ENCODE peak calls at places on chromosomes 16 and 17, in four cellular contexts. Q, N, B and F are unnamed samples.

GRCh38 chr16:84780977-84781376 is 38.8 kb upstream of the CRISPLD2 start:
- DNase-seq in B (no peak), N (no peak), Q (no peak), F (no peak)

GRCh38 chr16:85570735-85571562 is 42.2 kb upstream of the GSE1 start:
- DNase-seq in N (peak), B (peak), Q (peak), F (no peak)

GRCh38 chr16:745739-746138 is 4.9 kb upstream of the CIAO3 start:
- DNase-seq in N (no peak), Q (no peak), B (no peak), F (no peak)

GRCh38 chr17:80461527-80462166 is 14.8 kb downstream of the NPTX1 start:
- DNase-seq in N (no peak), Q (no peak), B (no peak), F (no peak)

GRCh38 chr16:3013491-3013951 is 798 bp downstream of the CLDN9 start:
- DNase-seq in N (no peak), Q (no peak), B (no peak), F (no peak)

GRCh38 chr16:51449441-51449840 is 298.4 kb upstream of the SALL1 start:
- DNase-seq in B (no peak), N (no peak), Q (no peak), F (no peak)

GRCh38 chr17:39951924-39952664 is 10.7 kb upstream of the GSDMA start:
- DNase-seq in N (no peak), Q (no peak), B (no peak), F (no peak)

GRCh38 chr16:22198547-22199293 is 7.4 kb upstream of the EEF2K start:
- DNase-seq in Q (no peak), B (no peak), N (no peak), F (no peak)

GRCh38 chr17:62860962-62861873 is 53.1 kb upstream of the MARCHF10 start:
- DNase-seq in N (no peak), Q (no peak), B (no peak), F (no peak)

GRCh38 chr17:15456486-15456885 is 10.9 kb downstream of the CDRT4 start:
- DNase-seq in B (no peak), N (peak), Q (no peak), F (no peak)

GRCh38 chr16:85859818-85860125 is 39.2 kb upstream of the IRF8 start:
- DNase-seq in B (no peak), N (no peak), Q (no peak), F (no peak)

GRCh38 chr16:81237282-81237681 is 1.2 kb upstream of the BCO1 start:
- DNase-seq in N (peak), Q (no peak), B (no peak), F (peak)

GRCh38 chr16:66524601-66525164 is 25.2 kb downstream of the TK2 start:
- DNase-seq in B (peak), Q (no peak), N (peak), F (no peak)

GRCh38 chr16:80993293-80993691 is 13.4 kb downstream of the CMC2 start:
- DNase-seq in Q (no peak), N (no peak), B (no peak), F (peak)

GRCh38 chr17:71870546-71870862 is 250.3 kb upstream of the SOX9 start:
- DNase-seq in B (no peak), Q (no peak), N (no peak), F (no peak)

GRCh38 chr16:89123001-89123830 is 29.6 kb downstream of the ACSF3 start:
- DNase-seq in Q (no peak), B (no peak), N (peak), F (no peak)

GRCh38 chr17:77585142-77585860 is 373.2 kb upstream of the TNRC6C start:
- DNase-seq in Q (no peak), N (no peak), B (no peak), F (no peak)

GRCh38 chr16:4663756-4664465 is 29.5 kb upstream of the NUDT16L1 start:
- DNase-seq in Q (no peak), B (no peak), N (peak), F (no peak)

GRCh38 chr17:41322903-41323895 is 7.7 kb upstream of the KRTAP17-1 start:
- DNase-seq in B (no peak), N (no peak), Q (no peak), F (no peak)

DNA sequence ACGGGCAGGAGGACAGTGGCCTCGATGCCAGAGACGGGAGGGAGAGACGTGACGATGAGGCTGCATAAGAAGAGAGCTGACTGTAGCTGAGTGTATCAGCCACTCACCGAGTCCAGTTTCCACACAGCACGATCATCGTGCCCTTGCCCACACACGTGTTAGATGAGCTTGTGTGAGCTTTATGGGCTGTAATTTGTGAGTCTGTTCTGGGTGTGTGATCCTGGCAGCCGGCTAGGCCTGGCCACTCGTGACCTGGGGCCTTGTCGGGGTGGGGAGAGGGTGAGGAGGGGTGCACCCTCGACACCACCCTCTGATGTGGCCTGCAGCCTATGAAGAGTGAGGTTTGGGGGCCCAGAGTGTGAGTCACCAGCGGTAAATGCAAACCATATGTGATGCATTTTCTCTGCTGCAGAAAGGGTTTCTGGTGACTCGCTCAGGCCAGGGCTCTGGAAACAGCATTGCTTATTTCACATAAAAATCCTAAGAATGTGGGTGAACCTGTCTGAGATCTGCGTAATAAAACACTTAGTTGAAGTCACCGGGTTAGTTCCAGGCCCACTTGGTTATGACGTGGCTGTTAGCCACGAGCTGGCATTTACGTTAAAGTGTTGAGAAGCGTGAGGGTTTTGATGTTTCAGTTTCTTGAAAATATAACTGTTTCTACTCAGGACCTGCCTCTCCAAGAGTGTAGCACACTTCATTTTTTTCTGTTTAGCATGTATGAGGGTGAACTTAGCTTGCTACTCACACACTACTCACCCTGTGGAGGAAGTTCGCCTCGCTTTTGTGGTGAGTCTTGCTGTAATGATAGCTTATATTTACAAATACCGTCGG is 4.2 kb downstream of the METRNL start:
- DNase-seq in B (no peak), N (no peak), Q (no peak), F (no peak)
- H3K27ac ChIP-seq in B (peak), N (peak), Q (no peak), F (peak)

GRCh38 chr17:48391460-48391859 is 38.6 kb downstream of the SKAP1 start:
- DNase-seq in N (no peak), Q (no peak), B (no peak), F (no peak)
- H3K27ac ChIP-seq in N (no peak), Q (no peak), B (no peak), F (no peak)

GRCh38 chr16:78659216-78659615 is 559.8 kb downstream of the WWOX start:
- DNase-seq in Q (no peak), N (peak), B (no peak), F (no peak)
- H3K27ac ChIP-seq in Q (no peak), N (peak), B (no peak), F (no peak)

GRCh38 chr17:73290399-73291259 is 21.2 kb downstream of the CDC42EP4 start:
- DNase-seq in N (no peak), Q (no peak), B (no peak), F (no peak)

GRCh38 chr17:73291260-73291801 is 20.5 kb downstream of the CDC42EP4 start:
- DNase-seq in B (no peak), N (peak), Q (no peak), F (no peak)

GRCh38 chr17:73292031-73292531 is 19.7 kb downstream of the CDC42EP4 start:
- DNase-seq in B (no peak), Q (no peak), N (peak), F (no peak)

GRCh38 chr17:73293480-73293911 is 18.3 kb downstream of the CDC42EP4 start:
- DNase-seq in Q (no peak), B (no peak), N (peak), F (no peak)

GRCh38 chr17:73293031-73293430 is 18.8 kb downstream of the CDC42EP4 start:
- DNase-seq in B (no peak), Q (no peak), N (no peak), F (no peak)
- H3K27ac ChIP-seq in B (peak), Q (no peak), N (peak), F (peak)

DNA sequence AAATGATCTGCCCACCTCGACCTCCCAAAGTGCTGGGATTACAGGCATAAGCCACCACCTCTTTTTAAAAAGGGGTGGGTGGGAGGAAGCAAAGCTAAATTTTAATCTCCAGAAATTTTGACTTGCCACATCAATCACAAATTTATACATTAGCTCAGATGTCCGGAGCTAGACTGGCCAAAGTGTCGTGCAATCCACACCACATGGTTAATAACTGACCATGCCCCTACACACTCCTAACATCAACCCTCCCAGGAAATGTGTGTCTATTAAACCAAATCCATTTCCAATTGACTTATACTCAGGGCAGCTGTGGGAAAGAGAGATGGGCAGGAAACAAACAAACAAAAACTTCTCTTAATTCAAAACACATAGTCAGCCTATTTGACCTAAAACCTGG is 29.9 kb downstream of the SMURF2 start:
- DNase-seq in Q (no peak), B (no peak), N (no peak), F (no peak)
- H3K27ac ChIP-seq in Q (no peak), B (no peak), N (no peak), F (no peak)

GRCh38 chr17:51743477-51743876 is 415.0 kb downstream of the CA10 start:
- DNase-seq in N (no peak), B (no peak), Q (no peak), F (no peak)

GRCh38 chr17:51751072-51751471 is 407.4 kb downstream of the CA10 start:
- DNase-seq in B (no peak), Q (no peak), N (no peak), F (no peak)

GRCh38 chr17:51745993-51746392 is 412.5 kb downstream of the CA10 start:
- DNase-seq in Q (no peak), N (no peak), B (no peak), F (peak)

GRCh38 chr17:51748749-51749604 is 409.5 kb downstream of the CA10 start:
- DNase-seq in N (no peak), B (no peak), Q (no peak), F (no peak)
- H3K27ac ChIP-seq in N (no peak), B (no peak), Q (no peak), F (peak)

DNA sequence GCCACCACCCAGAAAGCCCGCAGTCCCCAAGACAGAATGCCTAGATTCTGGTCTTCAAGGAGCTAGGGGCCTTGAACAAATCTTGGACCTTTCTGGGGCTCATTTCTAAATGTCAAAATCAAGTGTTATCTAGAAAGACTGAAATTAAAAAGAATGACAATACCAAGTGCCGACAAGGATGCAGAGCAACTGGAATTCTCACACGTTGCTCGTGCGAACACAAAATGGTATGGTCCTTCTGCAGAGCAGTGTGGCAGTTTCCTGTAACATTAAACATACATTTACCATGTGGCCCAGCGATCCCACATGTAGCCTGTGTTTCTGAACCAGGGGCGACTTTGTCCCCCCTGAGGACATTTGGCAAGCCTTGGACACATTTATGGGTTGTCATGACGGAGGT is 137.9 kb downstream of the GAS7 start:
- DNase-seq in B (no peak), N (no peak), Q (no peak), F (no peak)
- H3K27ac ChIP-seq in B (no peak), N (peak), Q (no peak), F (no peak)

GRCh38 chr17:75392559-75392958 is 12.9 kb downstream of the GRB2 start:
- DNase-seq in B (no peak), Q (no peak), N (no peak), F (no peak)
- H3K27ac ChIP-seq in B (no peak), Q (no peak), N (peak), F (peak)

GRCh38 chr16:15725641-15726240 is 75.7 kb downstream of the NDE1 start:
- DNase-seq in B (no peak), Q (no peak), N (no peak), F (no peak)
- H3K27ac ChIP-seq in B (no peak), Q (no peak), N (no peak), F (no peak)